ENCODE peak calls at places on chromosomes 1 and 21, in ten cellular contexts. J is IMR-90, E is cardiac muscle cell, B is OCI-LY7, D is prostate gland, H is tibial artery, P is psoas muscle, G is pancreas, S is heart left ventricle, K is uterus. L is an unnamed sample. For H3K4me1, the result is how much of the 10 kb centered on the place peaks cover.

GRCh38 chr1:230153655-230154296 is 86.7 kb downstream of the GALNT2 start:
- DNase-seq in H (peak), G (no peak), E (no peak), P (no peak), S (no peak), J (peak), B (no peak), D (no peak), K (no peak), L (no peak)

GRCh38 chr1:226344441-226345120 is 35.6 kb upstream of the LIN9 start:
- DNase-seq in B (no peak), S (no peak), H (no peak), P (no peak), K (no peak), D (no peak), J (no peak), E (no peak), G (no peak), L (no peak)

GRCh38 chr1:14924012-14924452 is 229.5 kb upstream of the TMEM51 start:
- DNase-seq in K (peak), P (peak), H (peak), S (peak), J (peak), E (peak), B (peak), D (peak), G (peak), L (no peak)

GRCh38 chr1:212967767-212968166 is 17.4 kb downstream of the VASH2 start:
- DNase-seq in E (no peak), K (no peak), H (no peak), S (no peak), D (no peak), P (no peak), B (peak), J (peak), G (no peak), L (peak)

GRCh38 chr1:58977595-58977994 is 193.7 kb upstream of the JUN start:
- DNase-seq in D (no peak), H (no peak), S (no peak), P (no peak), E (no peak), B (no peak), G (no peak), K (no peak), J (no peak), L (no peak)

GRCh38 chr1:40014812-40015594 is 25.5 kb upstream of the CAP1 start:
- DNase-seq in K (no peak), G (no peak), H (no peak), D (no peak), S (no peak), E (no peak), J (peak), P (no peak), B (no peak), L (peak)

GRCh38 chr1:227895828-227896685 is 51.7 kb downstream of the WNT9A start:
- DNase-seq in E (peak), S (peak), D (no peak), K (peak), H (peak), B (no peak), G (peak), P (peak), J (peak), L (no peak)

GRCh38 chr1:172537827-172538391 is 5.0 kb downstream of the SUCO start:
- DNase-seq in J (no peak), B (no peak), H (no peak), G (no peak), D (no peak), K (no peak), S (no peak), P (no peak), E (no peak), L (no peak)

GRCh38 chr1:77398115-77398514 is 116.3 kb downstream of the AK5 start:
- DNase-seq in J (no peak), B (no peak), H (no peak), K (no peak), D (no peak), S (no peak), E (no peak), G (no peak), P (no peak), L (no peak)

GRCh38 chr1:162857850-162858249 is 3.1 kb downstream of the CCDC190 start:
- DNase-seq in D (no peak), H (no peak), B (no peak), K (no peak), G (no peak), J (peak), S (no peak), P (no peak), E (no peak), L (peak)

GRCh38 chr1:198228925-198229324 is 72.1 kb downstream of the NEK7 start:
- DNase-seq in S (no peak), K (no peak), P (no peak), J (no peak), H (no peak), D (no peak), E (no peak), B (no peak), G (no peak), L (no peak)

GRCh38 chr1:157152510-157152909 is 14.3 kb upstream of the ETV3 start:
- DNase-seq in D (no peak), H (no peak), B (no peak), E (no peak), G (no peak), J (no peak), S (no peak), P (no peak), K (no peak), L (no peak)
- H3K4me1 ChIP-seq in D (under half), H (under half), B (under half), E (half or more), G (under half), J (under half), S (under half), P (under half), K (under half), L (under half)

DNA sequence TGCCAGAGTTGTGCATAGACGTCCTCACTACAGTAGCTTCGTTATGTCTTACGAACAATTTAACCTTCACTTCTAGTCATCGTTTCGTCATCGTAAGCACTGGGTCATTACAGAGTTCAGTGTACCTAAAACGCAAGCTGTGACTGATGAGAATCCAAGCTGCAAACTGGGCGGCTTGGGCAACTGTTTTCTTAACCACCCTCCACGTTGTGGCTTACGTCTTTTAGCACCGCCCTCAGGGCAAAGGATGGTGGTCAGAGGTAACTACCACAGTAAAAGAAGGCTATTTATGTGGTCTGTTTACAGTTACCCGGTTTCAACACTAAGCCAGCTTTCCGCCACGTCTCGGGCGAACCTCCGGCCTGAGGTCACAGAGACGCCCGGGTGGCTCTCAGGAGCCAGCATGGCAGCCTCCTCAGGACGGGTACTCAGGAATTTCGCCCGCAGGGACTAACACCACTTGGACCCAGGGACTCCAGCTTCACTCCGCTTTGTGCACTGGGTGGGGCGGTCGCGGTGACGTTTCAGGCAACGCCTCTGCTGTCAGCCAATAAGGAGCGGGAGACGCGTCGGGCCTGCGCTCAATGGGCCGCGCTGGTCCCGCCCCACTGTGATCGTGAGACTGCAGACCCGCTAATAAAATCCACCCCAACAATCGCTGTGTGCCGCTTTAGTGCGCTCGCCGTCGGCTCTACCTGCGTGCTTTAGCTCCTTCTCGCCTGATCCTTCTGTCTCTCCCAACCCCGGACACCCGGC is at the start of gene CTH:
- DNase-seq in K (peak), G (peak), S (peak), J (peak), D (peak), P (peak), E (peak), B (peak), H (peak), L (peak)
- TF ChIP-seq CTCF in K (peak), G (no peak), S (no peak), J (no peak), D (no peak), P (no peak), E (no peak), B (no peak), H (no peak), L (no peak)

GRCh38 chr21:24868117-24868516 is 739.2 kb downstream of the MRPL39 start:
- DNase-seq in E (no peak), D (no peak), B (no peak), P (no peak), J (no peak), H (no peak), K (no peak), S (no peak), G (no peak), L (no peak)
- H3K27ac ChIP-seq in E (no peak), D (no peak), B (no peak), P (no peak), J (no peak), H (no peak), K (no peak), S (no peak), G (no peak), L (no peak)

GRCh38 chr21:44903054-44903685 is 17.5 kb downstream of the ITGB2 start:
- DNase-seq in S (no peak), G (no peak), D (no peak), E (no peak), H (no peak), P (peak), J (no peak), K (no peak), B (no peak), L (no peak)
- H3K4me1 ChIP-seq in S (under half), G (under half), D (under half), E (under half), H (under half), P (under half), J (under half), K (under half), B (under half), L (under half)

L was measured in foreskin keratinocyte.